ENCODE peak calls at places on chromosomes 11 and 22, in seven cellular contexts. O is T follicular helper cell; P is fibroblast of the aortic adventitia; T is activated CD4-positive, alpha-beta T cell treated with anti-CD3 and anti-CD28 coated beads, Interleukin-2, amount 10 ng/mL, durations not matched to agents 24 days and 14 days; Q is pancreas; E is GM04503; X is foreskin fibroblast. D is an unnamed sample.

GRCh38 chr11:28760676-28761390 is 652.6 kb downstream of the METTL15 start:
- DNase-seq in T (no peak), Q (no peak), O (no peak), E (no peak), P (no peak), X (peak; percentile 42), D (peak; percentile 79)

GRCh38 chr22:35044607-35045390 is 21.2 kb upstream of the ISX start:
- DNase-seq in T (no peak), X (no peak), E (no peak), Q (no peak), P (no peak), O (no peak), D (no peak)

GRCh38 chr11:35549787-35550186 is 24.4 kb upstream of the PAMR1 start:
- DNase-seq in T (no peak), E (peak; percentile 94), Q (no peak), X (peak; percentile 98), P (peak; percentile 95), O (no peak), D (peak; percentile 64)

GRCh38 chr11:112780351-112781043 is 180.7 kb upstream of the NCAM1 start:
- DNase-seq in X (peak; percentile 8), Q (no peak), O (no peak), P (peak; percentile 77), E (peak; percentile 27), T (no peak), D (peak; percentile 33)

GRCh38 chr11:74100735-74101134 is 70.1 kb downstream of the C2CD3 start:
- DNase-seq in T (no peak), Q (no peak), X (no peak), P (no peak), O (no peak), E (no peak), D (no peak)

GRCh38 chr22:50257451-50258360 is 3.8 kb downstream of the MAPK12 start:
- DNase-seq in T (no peak), E (no peak), P (no peak), X (no peak), Q (no peak), O (no peak), D (no peak)

GRCh38 chr11:108870373-108871020 is 205.6 kb downstream of the DDX10 start:
- DNase-seq in T (no peak), O (no peak), X (peak; percentile 87), P (peak; percentile 73), E (peak; percentile 67), Q (no peak), D (no peak)

GRCh38 chr22:23787910-23788309 is 1.1 kb downstream of the SMARCB1 start:
- DNase-seq in O (no peak), Q (no peak), T (no peak), E (no peak), X (no peak), P (no peak), D (no peak)

GRCh38 chr11:10893713-10894112 is 35.9 kb upstream of the ZBED5 start:
- DNase-seq in P (peak; percentile 81), Q (no peak), O (no peak), E (no peak), T (no peak), X (peak; percentile 88), D (no peak)

GRCh38 chr11:130299978-130300377 is 14.7 kb downstream of the ZBTB44 start:
- DNase-seq in Q (no peak), E (no peak), X (no peak), O (no peak), T (no peak), P (no peak), D (no peak)

GRCh38 chr11:45052361-45052760 is 94.1 kb upstream of the PRDM11 start:
- DNase-seq in O (no peak), E (no peak), X (no peak), P (peak; percentile 36), T (no peak), Q (no peak), D (no peak)

GRCh38 chr22:46589141-46589748 is 30.9 kb upstream of the GRAMD4 start:
- DNase-seq in Q (no peak), T (no peak), O (no peak), E (no peak), P (no peak), X (no peak), D (no peak)

GRCh38 chr11:134575504-134576230 is 163.6 kb upstream of the B3GAT1 start:
- DNase-seq in Q (no peak), T (no peak), O (no peak), X (no peak), E (no peak), P (no peak), D (peak; percentile 64)

GRCh38 chr11:74357449-74357848 is 40.8 kb downstream of the PGM2L1 start:
- DNase-seq in O (no peak), P (no peak), E (no peak), X (no peak), Q (no peak), T (no peak), D (no peak)

GRCh38 chr22:47043835-47044721 is 281.6 kb downstream of the TBC1D22A start:
- DNase-seq in X (peak; percentile 39), E (peak; percentile 40), O (no peak), P (no peak), Q (peak; percentile 84), T (peak; percentile 61), D (peak; percentile 95)

GRCh38 chr11:117314840-117315239 is 1.2 kb downstream of the BACE1 start:
- DNase-seq in P (no peak), X (peak; percentile 32), T (no peak), O (no peak), Q (no peak), E (no peak), D (peak; percentile 26)

GRCh38 chr22:17431179-17431578 is 61.9 kb downstream of the CECR2 start:
- DNase-seq in Q (no peak), E (no peak), X (no peak), O (no peak), P (no peak), T (no peak), D (peak; percentile 49)

GRCh38 chr11:70743941-70744351 is 345.6 kb downstream of the CTTN start:
- DNase-seq in Q (no peak), P (no peak), O (no peak), T (no peak), E (no peak), X (no peak), D (no peak)

GRCh38 chr11:110919241-110919893 is 207.1 kb upstream of the ARHGAP20 start:
- DNase-seq in Q (no peak), E (no peak), O (no peak), P (peak; percentile 3), X (peak; percentile 27), T (no peak), D (no peak)

GRCh38 chr22:19488884-19489843 is 9.4 kb downstream of the CDC45 start:
- DNase-seq in X (peak; percentile 65), P (peak; percentile 54), O (no peak), E (no peak), T (no peak), Q (no peak), D (peak; percentile 32)

GRCh38 chr11:65078151-65078550 is 5.7 kb downstream of the CDCA5 start:
- DNase-seq in X (peak; percentile 61), T (peak; percentile 92), O (peak; percentile 61), E (no peak), Q (peak; percentile 76), P (peak; percentile 28), D (peak; percentile 62)

GRCh38 chr11:913043-913442 is 2.4 kb upstream of the CHID1 start:
- DNase-seq in Q (no peak), X (no peak), T (no peak), P (no peak), O (no peak), E (no peak), D (no peak)

GRCh38 chr11:113730887-113731726 is 25.0 kb upstream of the TMPRSS5 start:
- DNase-seq in Q (peak; percentile 12), E (peak; percentile 16), P (peak; percentile 76), O (no peak), X (peak; percentile 77), T (no peak), D (peak; percentile 90)

GRCh38 chr11:115684135-115684534 is 179.9 kb upstream of the CADM1 start:
- DNase-seq in E (no peak), T (no peak), Q (no peak), X (no peak), P (no peak), O (no peak), D (no peak)

GRCh38 chr11:77102246-77103210 is at the start of gene OMP:
- DNase-seq in T (no peak), X (no peak), O (no peak), Q (no peak), E (no peak), P (no peak), D (no peak)

D was measured in NCI-H69.